ENCODE peak calls at places on chromosomes 16 and 17, in five cellular contexts. N is Right ventricle myocardium superior; C is left colon; M is osteoblast; B is stimulated activated CD4-positive, alpha-beta T cell treated with anti-CD3 and anti-CD28 coated beads, Interleukin-1b, Interleukin-23, amount 100 ng/mL, for 24 hours. P is an unnamed sample.
A peak's percentile ranks its signal among the peaks of the same experiment; 100 is the strongest.

GRCh38 chr17:35744830-35745229 is 8.2 kb downstream of the GAS2L2 start:
- DNase-seq in B (no peak), C (no peak), N (no peak), M (peak; percentile 75), P (no peak)

GRCh38 chr16:28524544-28525179 is 14.1 kb downstream of the NUPR1 start:
- DNase-seq in B (no peak), N (no peak), C (no peak), M (no peak), P (no peak)

GRCh38 chr17:81194941-81195901 is 27.5 kb downstream of the CEP131 start:
- DNase-seq in B (no peak), N (peak; percentile 84), M (no peak), C (no peak), P (no peak)

GRCh38 chr16:3173892-3174617 is 13.9 kb upstream of the OR1F1 start:
- DNase-seq in C (no peak), N (no peak), B (no peak), M (peak; percentile 81), P (no peak)

GRCh38 chr17:10875984-10876555 is 38.2 kb upstream of the PIRT start:
- DNase-seq in N (peak; percentile 45), C (peak; percentile 59), B (peak; percentile 11), M (peak; percentile 58), P (peak; percentile 39)

GRCh38 chr16:55116165-55116894 is 185.7 kb downstream of the IRX5 start:
- DNase-seq in C (no peak), M (peak; percentile 96), N (no peak), B (no peak), P (no peak)

GRCh38 chr17:49365667-49366066 is 3.6 kb upstream of the ZNF652 start:
- DNase-seq in B (no peak), N (no peak), M (peak; percentile 90), C (no peak), P (no peak)

GRCh38 chr17:38557395-38557794 is 48.4 kb downstream of the SRCIN1 start:
- DNase-seq in M (no peak), B (no peak), N (no peak), C (no peak), P (no peak)

GRCh38 chr16:17225551-17225950 is 245.2 kb downstream of the XYLT1 start:
- DNase-seq in N (no peak), M (peak; percentile 69), B (no peak), C (no peak), P (no peak)

GRCh38 chr17:16419929-16420271 is 4.5 kb downstream of the TRPV2 start:
- DNase-seq in N (no peak), C (no peak), B (no peak), M (peak; percentile 90), P (peak; percentile 65)

GRCh38 chr16:87233928-87234327 is 83.3 kb downstream of the C16orf95 start:
- DNase-seq in B (no peak), N (no peak), M (peak; percentile 78), C (no peak), P (no peak)